ENCODE peak calls at places on chromosomes 13 and 19, in five cellular contexts. One of them, this sample, is unnamed.

GRCh38 chr19:29507081-29507860 is 18.5 kb upstream of the VSTM2B start:
- DNase-seq in AG08395: no peak
- DNase-seq in HT-29: no peak
- DNase-seq in RKO: no peak
- DNase-seq in hepatocyte: no peak
- DNase-seq in this sample: no peak

GRCh38 chr19:38769635-38770211 is 3.6 kb downstream of the LGALS7 start:
- DNase-seq in AG08395: peak; percentile 72
- DNase-seq in HT-29: peak; percentile 92
- DNase-seq in RKO: no peak
- DNase-seq in hepatocyte: peak; percentile 79
- DNase-seq in this sample: no peak

GRCh38 chr19:38035515-38036495 is 128.8 kb downstream of the SIPA1L3 start:
- DNase-seq in AG08395: peak; percentile 40
- DNase-seq in HT-29: no peak
- DNase-seq in RKO: no peak
- DNase-seq in hepatocyte: no peak
- DNase-seq in this sample: no peak

GRCh38 chr13:98927954-98928927 is 49.6 kb downstream of the DOCK9 start:
- DNase-seq in AG08395: peak; percentile 66
- DNase-seq in HT-29: peak; percentile 24
- DNase-seq in RKO: no peak
- DNase-seq in hepatocyte: no peak
- DNase-seq in this sample: no peak

GRCh38 chr13:29543230-29544215 is 52.0 kb downstream of the SLC7A1 start:
- DNase-seq in AG08395: no peak
- DNase-seq in HT-29: peak; percentile 51
- DNase-seq in RKO: peak; percentile 3
- DNase-seq in hepatocyte: peak; percentile 39
- DNase-seq in this sample: peak; percentile 11

GRCh38 chr13:53631511-53631910 is 602.9 kb downstream of the OLFM4 start:
- DNase-seq in AG08395: no peak
- DNase-seq in HT-29: no peak
- DNase-seq in RKO: no peak
- DNase-seq in hepatocyte: no peak
- DNase-seq in this sample: no peak

GRCh38 chr19:48064509-48064908 is 20.6 kb upstream of the CABP5 start:
- DNase-seq in AG08395: peak; percentile 22
- DNase-seq in HT-29: no peak
- DNase-seq in RKO: no peak
- DNase-seq in hepatocyte: no peak
- DNase-seq in this sample: peak; percentile 40

GRCh38 chr19:14683439-14683838 is 6.4 kb upstream of the ZNF333 start:
- DNase-seq in AG08395: no peak
- DNase-seq in HT-29: no peak
- DNase-seq in RKO: no peak
- DNase-seq in hepatocyte: no peak
- DNase-seq in this sample: no peak

GRCh38 chr13:113327766-113328391 is 30.8 kb downstream of the LAMP1 start:
- DNase-seq in AG08395: no peak
- DNase-seq in HT-29: no peak
- DNase-seq in RKO: no peak
- DNase-seq in hepatocyte: no peak
- DNase-seq in this sample: no peak

GRCh38 chr19:22526661-22527272 is 104.6 kb upstream of the ZNF98 start:
- DNase-seq in AG08395: no peak
- DNase-seq in HT-29: no peak
- DNase-seq in RKO: no peak
- DNase-seq in hepatocyte: no peak
- DNase-seq in this sample: no peak

GRCh38 chr19:45404557-45405434 is at the start of gene PPP1R13L:
- DNase-seq in AG08395: peak; percentile 40
- DNase-seq in HT-29: peak; percentile 99
- DNase-seq in RKO: no peak
- DNase-seq in hepatocyte: peak; percentile 91
- DNase-seq in this sample: peak; percentile 91

GRCh38 chr13:46137627-46138026 is 32.8 kb upstream of the CPB2 start:
- DNase-seq in AG08395: no peak
- DNase-seq in HT-29: no peak
- DNase-seq in RKO: no peak
- DNase-seq in hepatocyte: no peak
- DNase-seq in this sample: no peak

GRCh38 chr19:3606690-3607289 is at the start of gene TBXA2R:
- DNase-seq in AG08395: peak; percentile 94
- DNase-seq in HT-29: no peak
- DNase-seq in RKO: peak; percentile 66
- DNase-seq in hepatocyte: peak; percentile 55
- DNase-seq in this sample: no peak

GRCh38 chr19:2528543-2529173 is 52.7 kb downstream of the GADD45B start:
- DNase-seq in AG08395: no peak
- DNase-seq in HT-29: no peak
- DNase-seq in RKO: no peak
- DNase-seq in hepatocyte: no peak
- DNase-seq in this sample: no peak

GRCh38 chr13:107434347-107434746 is 781.0 kb downstream of the LIG4 start:
- DNase-seq in AG08395: no peak
- DNase-seq in HT-29: no peak
- DNase-seq in RKO: no peak
- DNase-seq in hepatocyte: no peak
- DNase-seq in this sample: no peak

This sample was measured in SW480.